ENCODE peak calls at places on chromosome 15, in nine cellular contexts. R is IMR-90; J is A549; V is tibial artery; Z is GM23248; L is CD4-positive, alpha-beta memory T cell; N is psoas muscle; F is HAP-1; G is H9. M is an unnamed sample.

GRCh38 chr15:64717735-64718495 is 57.5 kb downstream of the RBPMS2 start:
- DNase-seq in J (no peak), L (peak; percentile 32), R (no peak), G (no peak), F (no peak), N (no peak), Z (no peak), V (no peak), M (no peak)

GRCh38 chr15:92091155-92091734 is 237.7 kb downstream of the SLCO3A1 start:
- DNase-seq in R (peak; percentile 11), V (no peak), G (peak; percentile 90), F (peak; percentile 38), N (no peak), J (peak; percentile 46), Z (peak; percentile 54), L (no peak), M (no peak)

GRCh38 chr15:70362911-70363310 is 265.2 kb upstream of the TLE3 start:
- DNase-seq in F (no peak), N (peak; percentile 29), L (no peak), V (no peak), R (peak; percentile 18), J (no peak), Z (peak; percentile 33), G (peak; percentile 75), M (no peak)

GRCh38 chr15:71325461-71325860 is 210.2 kb downstream of the THSD4 start:
- DNase-seq in J (no peak), L (no peak), F (no peak), G (no peak), V (no peak), N (no peak), Z (peak; percentile 40), R (peak; percentile 55), M (no peak)

GRCh38 chr15:86538141-86538540 is 458.5 kb downstream of the AGBL1 start:
- DNase-seq in G (no peak), L (no peak), N (no peak), F (no peak), Z (no peak), J (no peak), V (no peak), R (no peak), M (no peak)

GRCh38 chr15:34812369-34812768 is 17.0 kb upstream of the ACTC1 start:
- DNase-seq in G (no peak), R (peak; percentile 95), V (no peak), J (no peak), L (no peak), Z (peak; percentile 79), F (no peak), N (no peak), M (no peak)

GRCh38 chr15:87224409-87224808 is 1032.1 kb downstream of the NTRK3 start:
- DNase-seq in Z (peak; percentile 6), G (no peak), R (no peak), J (no peak), L (no peak), V (no peak), F (no peak), N (no peak), M (no peak)

GRCh38 chr15:65460948-65461347 is 38.2 kb upstream of the IGDCC4 start:
- DNase-seq in N (no peak), Z (peak; percentile 40), F (no peak), L (no peak), J (no peak), G (no peak), V (no peak), R (peak; percentile 33), M (no peak)

GRCh38 chr15:29449136-29449535 is 179.5 kb upstream of the NSMCE3 start:
- DNase-seq in F (no peak), G (peak; percentile 54), V (no peak), R (no peak), L (no peak), N (no peak), Z (peak; percentile 8), J (no peak), M (no peak)

GRCh38 chr15:90988249-90988648 is 6.1 kb downstream of the PRC1 start:
- DNase-seq in J (no peak), F (peak; percentile 46), Z (no peak), L (no peak), V (no peak), N (no peak), G (no peak), R (no peak), M (no peak)
- H3K9me3 ChIP-seq in J (no peaks in the 10 kb centered on the region), F (no peaks in the 10 kb centered on the region), Z (no peaks in the 10 kb centered on the region), L (no peaks in the 10 kb centered on the region), V (no peaks in the 10 kb centered on the region), N (no peaks in the 10 kb centered on the region), G (no peaks in the 10 kb centered on the region), R (no peaks in the 10 kb centered on the region), M (no peaks in the 10 kb centered on the region)

DNA sequence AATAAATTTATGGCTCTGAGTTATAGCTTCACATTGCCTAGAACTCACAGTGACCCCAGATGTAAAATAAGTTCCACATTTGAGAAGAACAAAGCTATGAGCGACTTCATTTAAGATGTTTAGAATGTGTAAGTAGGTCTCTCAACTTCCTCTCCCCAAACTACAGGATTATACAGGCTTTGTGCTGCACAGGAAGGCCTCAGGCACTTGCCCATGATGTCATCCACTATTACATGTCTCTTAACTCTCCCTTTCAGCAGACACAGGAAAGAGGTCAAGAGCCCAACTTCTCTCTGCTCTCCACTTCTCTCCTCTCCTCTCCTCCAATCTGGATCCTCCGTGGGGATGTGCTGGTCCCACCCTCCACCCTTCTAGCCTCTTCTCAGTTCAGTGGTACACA is 92.8 kb downstream of the DUT start:
- DNase-seq in G (no peak), L (no peak), J (no peak), R (peak; percentile 72), V (no peak), F (no peak), N (no peak), Z (peak; percentile 72), M (no peak)
- H3K9me3 ChIP-seq in G (no peaks in the 10 kb centered on the region), L (no peaks in the 10 kb centered on the region), J (no peaks in the 10 kb centered on the region), R (no peaks in the 10 kb centered on the region), V (no peaks in the 10 kb centered on the region), F (no peaks in the 10 kb centered on the region), N (no peaks in the 10 kb centered on the region), Z (no peaks in the 10 kb centered on the region), M (no peaks in the 10 kb centered on the region)

DNA sequence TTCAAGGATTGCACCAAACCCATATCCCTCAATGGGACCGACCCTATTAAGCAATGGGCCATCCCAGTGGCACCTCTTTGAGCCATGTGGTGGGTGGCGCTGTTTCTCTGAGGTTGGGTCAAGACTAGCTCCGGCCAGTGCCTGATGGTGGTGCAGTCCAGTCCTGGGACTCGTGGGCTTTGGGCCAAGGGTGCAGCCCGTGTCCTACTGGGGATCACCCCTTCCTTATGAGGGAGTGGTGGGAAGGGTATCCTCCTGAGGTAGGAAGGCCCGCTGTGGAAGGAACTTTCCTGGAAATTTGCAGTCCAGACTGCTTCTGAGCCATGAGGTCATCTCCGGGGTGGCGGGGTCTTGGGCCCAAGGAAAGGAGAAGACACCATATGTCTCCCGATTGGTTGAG is 231.6 kb downstream of the SNRPN start:
- DNase-seq in V (no peak), R (no peak), L (no peak), J (no peak), N (peak; percentile 4), F (no peak), G (no peak), Z (no peak), M (no peak)
- H3K9me3 ChIP-seq in V (peaks cover 70% of the 10 kb centered on the region), R (peaks cover 84% of the 10 kb centered on the region), L (no peaks in the 10 kb centered on the region), J (no peaks in the 10 kb centered on the region), N (peaks cover 3% of the 10 kb centered on the region), F (peaks cover 2% of the 10 kb centered on the region), G (peaks cover 37% of the 10 kb centered on the region), Z (no peaks in the 10 kb centered on the region), M (no peaks in the 10 kb centered on the region)

DNA sequence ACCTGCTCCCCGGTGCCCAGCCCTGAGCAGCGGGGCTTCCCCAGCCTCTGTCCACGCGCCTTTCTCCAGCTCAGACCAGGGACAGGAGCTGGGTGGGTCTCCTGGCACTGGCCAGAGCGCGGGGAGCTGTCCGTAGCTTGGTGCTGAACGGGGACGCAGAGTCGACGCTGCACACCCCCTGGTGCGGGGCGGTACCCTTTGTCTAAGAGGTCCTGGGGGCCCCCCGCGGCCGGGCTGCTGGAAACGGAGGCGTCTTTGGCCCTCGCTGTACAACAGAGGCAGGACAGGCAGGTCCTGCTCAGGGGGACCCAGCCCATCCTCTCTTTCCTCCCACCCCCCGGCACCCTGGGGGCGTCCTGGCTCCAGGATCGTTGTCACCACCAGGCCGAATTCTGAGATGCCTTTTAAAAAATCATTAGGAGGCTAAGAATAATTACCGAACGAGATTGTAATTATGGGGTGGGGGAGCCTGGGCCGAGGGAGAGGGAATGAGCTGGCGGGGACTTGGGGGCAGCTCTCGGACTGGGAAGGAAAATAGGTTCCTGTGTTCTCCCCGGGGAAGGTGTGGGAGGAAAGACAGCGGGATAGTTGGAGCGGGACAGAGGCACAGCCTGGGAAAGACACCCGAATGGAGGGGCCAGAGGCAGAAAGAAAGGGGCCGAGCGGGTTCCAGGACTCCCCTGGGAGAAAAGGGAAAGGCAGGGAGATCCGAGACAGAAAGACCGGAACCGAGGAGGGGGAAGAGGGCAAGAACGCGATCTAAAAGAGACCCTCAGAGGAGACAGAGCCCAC is 4.1 kb upstream of the SKOR1 start:
- DNase-seq in N (peak; percentile 57), Z (peak; percentile 66), R (peak; percentile 51), F (no peak), V (peak; percentile 39), L (no peak), J (no peak), G (peak; percentile 75), M (peak; percentile 14)
- H3K9me3 ChIP-seq in N (no peaks in the 10 kb centered on the region), Z (no peaks in the 10 kb centered on the region), R (peaks cover 16% of the 10 kb centered on the region), F (no peaks in the 10 kb centered on the region), V (no peaks in the 10 kb centered on the region), L (no peaks in the 10 kb centered on the region), J (no peaks in the 10 kb centered on the region), G (no peaks in the 10 kb centered on the region), M (no peaks in the 10 kb centered on the region)

DNA sequence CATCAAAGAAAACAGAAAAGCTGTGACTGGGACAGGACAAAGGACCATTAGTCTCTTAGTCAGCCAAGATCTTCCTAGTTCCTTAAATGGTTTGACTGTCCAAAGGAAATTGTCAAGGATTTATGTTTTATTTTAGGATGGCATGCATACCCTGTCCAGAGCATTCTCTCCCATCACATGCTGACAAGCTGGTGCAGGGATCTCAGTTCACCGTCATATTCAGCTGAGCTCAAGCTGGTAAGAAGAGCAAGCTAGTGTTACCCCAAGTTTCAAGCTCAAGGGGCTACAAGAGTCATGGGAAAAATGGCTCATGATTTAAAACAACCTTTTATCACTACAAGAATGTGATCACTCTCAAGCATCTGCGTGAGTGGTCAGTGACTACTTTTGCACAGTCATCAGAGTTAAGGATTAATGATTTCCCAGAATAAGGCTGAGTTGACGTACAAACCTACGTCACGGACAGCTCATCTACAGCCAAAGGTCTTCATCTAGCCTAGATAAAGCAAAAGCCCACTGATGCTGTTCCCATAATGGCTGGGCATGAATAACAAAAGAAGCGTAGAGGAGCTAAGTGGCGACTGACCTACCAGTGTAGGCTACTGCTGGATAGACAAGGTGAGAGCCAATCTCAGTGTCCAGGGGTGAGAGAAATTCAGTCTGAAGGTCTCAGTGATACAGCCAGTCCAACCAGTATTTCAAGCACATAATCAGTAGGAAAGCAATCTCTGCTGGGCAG is 157.5 kb downstream of the GABRB3 start:
- DNase-seq in L (no peak), G (no peak), V (no peak), R (no peak), J (peak; percentile 83), Z (no peak), N (no peak), F (no peak), M (no peak)
- H3K9me3 ChIP-seq in L (no peaks in the 10 kb centered on the region), G (peaks cover 2% of the 10 kb centered on the region), V (no peaks in the 10 kb centered on the region), R (peaks cover 14% of the 10 kb centered on the region), J (peaks cover 15% of the 10 kb centered on the region), Z (no peaks in the 10 kb centered on the region), N (no peaks in the 10 kb centered on the region), F (peaks cover 4% of the 10 kb centered on the region), M (peaks cover under 1% of the 10 kb centered on the region)

DNA sequence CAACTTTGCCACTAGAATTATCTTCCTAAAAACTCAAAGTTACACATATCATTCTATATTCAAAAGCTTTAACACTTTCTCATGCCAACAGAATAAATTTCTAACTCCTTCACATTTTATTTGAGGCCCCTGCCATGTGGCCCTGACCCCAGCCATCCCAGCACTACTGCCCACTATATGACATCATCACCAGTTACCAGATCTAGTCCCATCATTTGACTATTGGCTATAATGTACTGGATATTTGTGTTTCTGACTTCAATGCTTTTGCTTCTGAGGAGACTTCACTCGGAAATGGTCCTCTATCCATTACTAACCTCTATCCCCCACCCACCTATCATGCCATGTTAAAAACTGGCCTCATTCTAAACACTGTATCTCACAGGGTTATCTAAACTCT is 23.6 kb downstream of the UBE3A start:
- DNase-seq in N (no peak), Z (no peak), R (no peak), V (no peak), F (no peak), L (no peak), J (no peak), G (no peak), M (no peak)
- H3K9me3 ChIP-seq in N (no peaks in the 10 kb centered on the region), Z (no peaks in the 10 kb centered on the region), R (no peaks in the 10 kb centered on the region), V (no peaks in the 10 kb centered on the region), F (no peaks in the 10 kb centered on the region), L (no peaks in the 10 kb centered on the region), J (peaks cover 26% of the 10 kb centered on the region), G (no peaks in the 10 kb centered on the region), M (no peaks in the 10 kb centered on the region)

M was measured in T-helper 17 cell.